ENCODE peak calls at places on chromosome 4, in four cellular contexts. One of them, this sample, is unnamed.

GRCh38 chr4:178823673-178824072 is 1381.4 kb upstream of the AGA start:
- DNase-seq in mucosa of descending colon: no peak
- DNase-seq in WTC11: no peak
- DNase-seq in glutamatergic neuron: no peak
- DNase-seq in this sample: no peak

GRCh38 chr4:149552601-149553000 is 263.0 kb downstream of the IQCM start:
- DNase-seq in mucosa of descending colon: no peak
- DNase-seq in WTC11: no peak
- DNase-seq in glutamatergic neuron: no peak
- DNase-seq in this sample: no peak

GRCh38 chr4:18042754-18043153 is 21.2 kb upstream of the LCORL start:
- DNase-seq in mucosa of descending colon: no peak
- DNase-seq in WTC11: no peak
- DNase-seq in glutamatergic neuron: no peak
- DNase-seq in this sample: no peak

GRCh38 chr4:52876063-52876462 is 13.9 kb downstream of the RASL11B start:
- DNase-seq in mucosa of descending colon: no peak
- DNase-seq in WTC11: no peak
- DNase-seq in glutamatergic neuron: no peak
- DNase-seq in this sample: no peak

GRCh38 chr4:175469519-175469918 is 342.5 kb downstream of the GPM6A start:
- DNase-seq in mucosa of descending colon: no peak
- DNase-seq in WTC11: no peak
- DNase-seq in glutamatergic neuron: no peak
- DNase-seq in this sample: peak

GRCh38 chr4:102842367-102842766 is 15.0 kb upstream of the UBE2D3 start:
- DNase-seq in mucosa of descending colon: no peak
- DNase-seq in WTC11: no peak
- DNase-seq in glutamatergic neuron: no peak
- DNase-seq in this sample: no peak

GRCh38 chr4:86892639-86892965 is 380 bp upstream of the C4orf36 start:
- DNase-seq in mucosa of descending colon: no peak
- DNase-seq in WTC11: no peak
- DNase-seq in glutamatergic neuron: no peak
- DNase-seq in this sample: no peak

GRCh38 chr4:174592256-174592984 is 70.1 kb upstream of the HPGD start:
- DNase-seq in mucosa of descending colon: no peak
- DNase-seq in WTC11: no peak
- DNase-seq in glutamatergic neuron: no peak
- DNase-seq in this sample: peak

GRCh38 chr4:56253631-56254241 is 133.6 kb downstream of the AASDH start:
- DNase-seq in mucosa of descending colon: no peak
- DNase-seq in WTC11: no peak
- DNase-seq in glutamatergic neuron: no peak
- DNase-seq in this sample: no peak

GRCh38 chr4:30904161-30904560 is 184.0 kb downstream of the PCDH7 start:
- DNase-seq in mucosa of descending colon: no peak
- DNase-seq in WTC11: no peak
- DNase-seq in glutamatergic neuron: no peak
- DNase-seq in this sample: no peak

GRCh38 chr4:20431422-20432014 is 179.8 kb downstream of the SLIT2 start:
- DNase-seq in mucosa of descending colon: no peak
- DNase-seq in WTC11: no peak
- DNase-seq in glutamatergic neuron: no peak
- DNase-seq in this sample: peak

GRCh38 chr4:100289530-100289888 is 99.2 kb upstream of the DDIT4L start:
- DNase-seq in mucosa of descending colon: no peak
- DNase-seq in WTC11: no peak
- DNase-seq in glutamatergic neuron: no peak
- DNase-seq in this sample: peak

GRCh38 chr4:157204634-157205244 is 15.8 kb upstream of the GRIA2 start:
- DNase-seq in mucosa of descending colon: no peak
- DNase-seq in WTC11: peak
- DNase-seq in glutamatergic neuron: peak
- DNase-seq in this sample: peak
- TF ChIP-seq CTCF in mucosa of descending colon: no peak
- TF ChIP-seq CTCF in WTC11: peak
- TF ChIP-seq CTCF in glutamatergic neuron: peak
- TF ChIP-seq CTCF in this sample: peak

DNA sequence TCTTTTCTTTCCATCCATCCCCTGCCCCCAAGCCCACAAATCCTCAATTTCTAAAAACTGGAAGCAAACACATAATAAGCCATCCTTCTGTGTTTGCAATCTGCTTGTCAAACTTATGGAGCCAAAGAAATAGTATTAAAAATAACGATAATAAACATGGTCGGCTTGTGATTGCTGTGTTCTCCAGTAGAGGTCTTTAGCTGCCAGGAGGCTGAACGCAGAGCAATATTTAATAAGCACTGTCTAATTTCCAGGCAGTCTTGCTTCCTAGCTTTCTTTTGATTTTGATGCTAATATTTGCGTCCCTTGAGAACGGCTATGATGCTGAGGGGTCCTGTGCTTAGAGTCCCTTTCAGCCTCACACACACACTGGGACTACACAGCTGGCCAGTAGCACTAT is 3.2 kb upstream of the HELT start:
- DNase-seq in mucosa of descending colon: no peak
- DNase-seq in WTC11: no peak
- DNase-seq in glutamatergic neuron: no peak
- DNase-seq in this sample: peak
- TF ChIP-seq CTCF in mucosa of descending colon: no peak
- TF ChIP-seq CTCF in WTC11: no peak
- TF ChIP-seq CTCF in glutamatergic neuron: no peak
- TF ChIP-seq CTCF in this sample: peak

GRCh38 chr4:153542835-153543234 is 76.7 kb downstream of the TMEM131L start:
- DNase-seq in mucosa of descending colon: no peak
- DNase-seq in WTC11: peak
- DNase-seq in glutamatergic neuron: no peak
- DNase-seq in this sample: no peak

GRCh38 chr4:153542131-153542530 is 76.0 kb downstream of the TMEM131L start:
- DNase-seq in mucosa of descending colon: no peak
- DNase-seq in WTC11: no peak
- DNase-seq in glutamatergic neuron: no peak
- DNase-seq in this sample: no peak

GRCh38 chr4:153539058-153539826 is 73.1 kb downstream of the TMEM131L start:
- DNase-seq in mucosa of descending colon: no peak
- DNase-seq in WTC11: no peak
- DNase-seq in glutamatergic neuron: no peak
- DNase-seq in this sample: no peak

GRCh38 chr4:153543351-153543750 is 77.2 kb downstream of the TMEM131L start:
- DNase-seq in mucosa of descending colon: no peak
- DNase-seq in WTC11: no peak
- DNase-seq in glutamatergic neuron: no peak
- DNase-seq in this sample: no peak

GRCh38 chr4:153541426-153542096 is 75.4 kb downstream of the TMEM131L start:
- DNase-seq in mucosa of descending colon: no peak
- DNase-seq in WTC11: no peak
- DNase-seq in glutamatergic neuron: no peak
- DNase-seq in this sample: peak
- TF ChIP-seq CTCF in mucosa of descending colon: no peak
- TF ChIP-seq CTCF in WTC11: no peak
- TF ChIP-seq CTCF in glutamatergic neuron: no peak
- TF ChIP-seq CTCF in this sample: peak

DNA sequence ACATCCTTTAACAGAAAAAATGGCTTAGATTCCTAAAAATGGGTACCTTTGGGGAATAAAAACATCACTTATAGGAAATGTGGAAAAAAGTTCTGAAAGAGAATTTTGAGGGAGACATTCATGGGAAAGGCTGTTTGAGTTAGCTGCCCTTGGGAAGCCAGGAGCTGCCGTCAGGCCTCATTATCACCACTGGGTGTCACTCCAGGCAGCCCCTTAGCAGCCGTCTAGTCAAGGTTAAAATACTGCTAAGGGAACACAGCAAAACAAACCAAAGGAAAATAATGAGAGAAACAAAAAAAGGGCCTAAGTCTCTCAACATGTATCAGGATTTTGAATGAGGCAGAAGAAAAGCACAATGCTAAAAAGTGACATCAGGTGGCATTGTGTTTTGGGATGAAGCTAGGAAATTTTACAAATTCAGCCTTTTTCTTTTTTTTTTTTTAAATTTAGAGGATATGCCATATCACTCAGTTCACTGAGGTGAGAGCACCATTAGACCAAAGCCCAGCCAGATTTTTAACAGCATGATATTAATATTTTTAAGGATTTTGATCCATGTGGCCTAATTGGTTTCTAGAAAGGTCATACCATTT is 235.3 kb downstream of the GPAT3 start:
- DNase-seq in mucosa of descending colon: no peak
- DNase-seq in WTC11: peak
- DNase-seq in glutamatergic neuron: peak
- DNase-seq in this sample: peak
- TF ChIP-seq CTCF in mucosa of descending colon: no peak
- TF ChIP-seq CTCF in WTC11: peak
- TF ChIP-seq CTCF in glutamatergic neuron: peak
- TF ChIP-seq CTCF in this sample: peak

DNA sequence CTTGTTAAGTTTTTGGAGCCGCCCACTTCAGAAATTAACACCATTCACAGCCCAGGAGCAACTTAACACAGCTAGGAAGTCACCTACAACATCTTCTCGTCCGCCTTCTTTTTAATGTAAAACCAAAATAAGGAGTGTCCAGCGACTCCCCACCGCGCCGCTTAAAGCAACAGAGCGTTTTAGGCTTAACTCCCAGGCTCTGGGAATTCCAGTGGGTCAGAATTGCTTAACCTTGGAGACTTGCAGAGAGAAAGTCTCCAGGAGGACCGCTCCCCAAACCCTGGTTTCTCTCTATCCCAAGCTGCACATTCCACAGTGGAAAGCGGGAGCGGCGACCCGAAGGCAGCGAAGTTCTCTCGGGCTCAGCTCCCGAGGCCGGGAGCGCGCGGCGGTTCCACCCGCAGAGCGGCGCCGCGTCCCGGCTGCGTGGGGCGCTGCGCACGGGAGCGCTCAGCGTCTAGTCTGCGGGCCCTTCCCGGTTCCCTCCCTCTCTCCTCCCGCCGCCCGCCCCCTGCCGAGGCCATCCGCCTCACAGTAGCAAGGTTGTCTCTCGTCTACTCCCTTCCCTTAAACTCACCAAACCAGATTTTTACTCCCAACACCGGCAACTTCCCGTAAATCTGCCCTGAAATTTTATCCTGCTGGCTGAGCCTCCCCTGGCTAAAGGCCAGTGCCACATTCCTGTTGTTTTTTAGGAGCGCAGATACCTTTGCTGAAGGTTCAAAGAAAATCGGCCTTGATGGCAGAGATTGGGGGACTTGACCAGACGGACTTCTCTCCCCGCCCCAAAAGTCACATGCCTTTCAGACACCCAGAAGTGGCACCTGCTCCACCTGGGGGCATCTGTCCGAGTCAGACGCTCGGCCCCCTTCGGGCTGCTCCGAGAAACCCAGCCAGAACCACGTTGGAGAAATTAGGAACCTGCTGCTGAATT is at the start of gene RBM47:
- DNase-seq in mucosa of descending colon: peak
- DNase-seq in WTC11: peak
- DNase-seq in glutamatergic neuron: peak
- DNase-seq in this sample: peak
- TF ChIP-seq CTCF in mucosa of descending colon: peak
- TF ChIP-seq CTCF in WTC11: no peak
- TF ChIP-seq CTCF in glutamatergic neuron: no peak
- TF ChIP-seq CTCF in this sample: peak

GRCh38 chr4:139762715-139763114 is 97.1 kb downstream of the MGST2 start:
- DNase-seq in mucosa of descending colon: no peak
- DNase-seq in WTC11: no peak
- DNase-seq in glutamatergic neuron: no peak
- DNase-seq in this sample: no peak

GRCh38 chr4:139763205-139763604 is 97.6 kb downstream of the MGST2 start:
- DNase-seq in mucosa of descending colon: no peak
- DNase-seq in WTC11: no peak
- DNase-seq in glutamatergic neuron: peak
- DNase-seq in this sample: no peak

GRCh38 chr4:139763668-139764067 is 98.0 kb downstream of the MGST2 start:
- DNase-seq in mucosa of descending colon: no peak
- DNase-seq in WTC11: no peak
- DNase-seq in glutamatergic neuron: no peak
- DNase-seq in this sample: no peak

GRCh38 chr4:139760558-139760957 is 94.9 kb downstream of the MGST2 start:
- DNase-seq in mucosa of descending colon: no peak
- DNase-seq in WTC11: no peak
- DNase-seq in glutamatergic neuron: no peak
- DNase-seq in this sample: no peak

DNA sequence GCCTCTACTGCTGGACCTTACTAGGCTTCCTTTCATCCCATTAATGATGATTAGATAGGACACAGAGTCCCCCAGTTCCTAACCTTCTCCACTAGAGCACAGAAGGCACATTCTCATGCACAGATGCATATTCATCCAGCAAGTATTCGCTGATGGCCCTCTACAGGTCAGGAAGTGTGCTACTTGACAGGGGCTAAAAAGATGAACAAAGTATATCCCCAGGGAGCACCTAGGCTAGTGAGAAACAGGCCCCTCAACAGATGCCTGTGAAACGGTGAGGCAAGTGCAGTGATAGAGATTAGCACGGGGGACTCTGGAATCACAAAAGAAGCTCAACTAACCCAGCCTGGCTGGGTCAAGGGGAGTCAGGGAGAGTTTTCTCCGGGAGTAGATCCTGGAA is 95.8 kb downstream of the MGST2 start:
- DNase-seq in mucosa of descending colon: no peak
- DNase-seq in WTC11: no peak
- DNase-seq in glutamatergic neuron: no peak
- DNase-seq in this sample: peak
- TF ChIP-seq CTCF in mucosa of descending colon: no peak
- TF ChIP-seq CTCF in WTC11: peak
- TF ChIP-seq CTCF in glutamatergic neuron: peak
- TF ChIP-seq CTCF in this sample: peak

GRCh38 chr4:176758731-176759130 is 34.0 kb downstream of the VEGFC start:
- DNase-seq in mucosa of descending colon: no peak
- DNase-seq in WTC11: no peak
- DNase-seq in glutamatergic neuron: no peak
- DNase-seq in this sample: no peak
- TF ChIP-seq CTCF in mucosa of descending colon: no peak
- TF ChIP-seq CTCF in WTC11: no peak
- TF ChIP-seq CTCF in glutamatergic neuron: no peak
- TF ChIP-seq CTCF in this sample: no peak

DNA sequence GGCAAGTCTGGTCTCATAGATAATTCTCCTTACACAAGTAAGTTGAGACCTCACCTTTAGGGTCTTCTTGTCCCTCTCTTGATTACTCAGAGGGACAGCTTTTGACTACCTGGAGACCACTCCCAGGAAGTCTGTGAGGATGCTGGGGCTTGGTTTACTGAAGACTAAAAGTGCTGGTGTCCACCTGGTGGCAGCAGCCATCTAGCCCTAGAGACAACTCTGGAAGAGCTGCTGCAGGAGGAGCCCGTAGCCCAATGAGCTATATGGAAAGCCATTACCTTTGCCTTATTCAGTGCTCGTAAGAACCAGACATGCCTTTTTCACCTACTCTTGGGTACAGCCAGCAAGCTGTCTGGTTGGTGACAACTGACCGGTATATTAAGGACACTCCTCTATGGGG is 7.3 kb downstream of the FGFBP2 start:
- DNase-seq in mucosa of descending colon: no peak
- DNase-seq in WTC11: no peak
- DNase-seq in glutamatergic neuron: no peak
- DNase-seq in this sample: peak
- TF ChIP-seq CTCF in mucosa of descending colon: no peak
- TF ChIP-seq CTCF in WTC11: no peak
- TF ChIP-seq CTCF in glutamatergic neuron: no peak
- TF ChIP-seq CTCF in this sample: peak

This sample was measured in choroid plexus epithelial cell.